ENCODE peak calls at places on chromosome 2, in ten cellular contexts. W, A, L, Q, R, N, T, Y, K and J are unnamed samples.

GRCh38 chr2:234879671-234880455 is 72.0 kb upstream of the SH3BP4 start:
- DNase-seq in Q (peak; percentile 41), W (no peak), A (peak; percentile 53), T (peak; percentile 97), Y (no peak), N (no peak), L (no peak), R (no peak), K (peak; percentile 25), J (no peak)

GRCh38 chr2:170235860-170236638 is 58.1 kb downstream of the MYO3B start:
- DNase-seq in Y (no peak), W (no peak), A (peak; percentile 61), Q (peak; percentile 60), N (no peak), K (no peak), R (no peak), L (no peak), T (peak; percentile 54), J (no peak)

GRCh38 chr2:222264791-222265320 is 33.9 kb downstream of the PAX3 start:
- DNase-seq in K (no peak), A (no peak), Q (no peak), T (no peak), Y (no peak), R (no peak), W (no peak), N (no peak), L (no peak), J (no peak)

GRCh38 chr2:218811382-218811781 is 20.2 kb downstream of the PRKAG3 start:
- DNase-seq in T (peak; percentile 52), Q (no peak), R (no peak), N (no peak), Y (no peak), W (no peak), L (no peak), A (no peak), K (no peak), J (no peak)

GRCh38 chr2:70381821-70382220 is 80.0 kb upstream of the FAM136A start:
- DNase-seq in K (no peak), Y (no peak), W (no peak), T (peak; percentile 45), A (peak; percentile 20), N (no peak), L (no peak), Q (no peak), R (peak; percentile 10), J (no peak)

GRCh38 chr2:233980955-233981555 is 63.9 kb downstream of the TRPM8 start:
- DNase-seq in T (no peak), W (no peak), R (no peak), Y (no peak), K (no peak), A (no peak), L (no peak), N (no peak), Q (no peak), J (no peak)

GRCh38 chr2:200797242-200797770 is 14.4 kb upstream of the BZW1 start:
- DNase-seq in R (no peak), T (peak; percentile 26), L (no peak), A (no peak), K (peak; percentile 48), Y (peak; percentile 33), W (no peak), N (no peak), Q (no peak), J (no peak)

GRCh38 chr2:203887680-203888079 is 20.1 kb downstream of the CTLA4 start:
- DNase-seq in R (no peak), Y (no peak), Q (no peak), K (no peak), T (no peak), W (no peak), A (no peak), L (no peak), N (no peak), J (no peak)

GRCh38 chr2:7083580-7084509 is 166.6 kb downstream of the RNF144A start:
- DNase-seq in R (no peak), T (peak; percentile 25), L (no peak), A (peak; percentile 64), N (no peak), W (no peak), Y (no peak), Q (peak; percentile 32), K (no peak), J (no peak)

GRCh38 chr2:236853558-236853957 is 232.1 kb upstream of the COPS8 start:
- DNase-seq in N (no peak), L (no peak), A (no peak), T (no peak), Q (no peak), W (no peak), R (no peak), K (no peak), Y (no peak), J (no peak)

GRCh38 chr2:34736482-34736881 is 1137.4 kb upstream of the FAM98A start:
- DNase-seq in K (no peak), Q (no peak), A (no peak), L (no peak), T (no peak), Y (no peak), W (no peak), N (no peak), R (no peak), J (no peak)

GRCh38 chr2:165691615-165692014 is 102.4 kb downstream of the GALNT3 start:
- DNase-seq in Y (no peak), A (no peak), Q (no peak), T (peak; percentile 31), K (no peak), R (no peak), N (no peak), W (no peak), L (peak; percentile 28), J (no peak)

GRCh38 chr2:241637233-241638062 is at the start of gene ATG4B:
- DNase-seq in Y (peak; percentile 88), R (peak; percentile 97), W (peak; percentile 44), T (peak; percentile 82), L (peak; percentile 87), N (peak; percentile 87), A (peak; percentile 92), Q (peak; percentile 78), K (peak; percentile 90), J (no peak)
- TF ChIP-seq POLR2A in Y (no peak), R (no peak), W (peak; percentile 92), T (peak; percentile 82), L (peak; percentile 20), N (peak; percentile 71), A (peak; percentile 80), Q (no peak), K (peak; percentile 40), J (no peak)

GRCh38 chr2:210363876-210364275 is 48.9 kb upstream of the MYL1 start:
- DNase-seq in L (no peak), K (no peak), Q (no peak), W (no peak), A (no peak), T (no peak), R (no peak), Y (no peak), N (no peak), J (no peak)

GRCh38 chr2:210360412-210360811 is 45.4 kb upstream of the MYL1 start:
- DNase-seq in T (no peak), Q (no peak), A (no peak), K (no peak), L (no peak), Y (no peak), R (no peak), W (no peak), N (no peak), J (no peak)

GRCh38 chr2:210366675-210367080 is 51.7 kb upstream of the MYL1 start:
- DNase-seq in N (no peak), T (no peak), L (no peak), W (no peak), K (no peak), A (no peak), Y (no peak), R (no peak), Q (no peak), J (no peak)

DNA sequence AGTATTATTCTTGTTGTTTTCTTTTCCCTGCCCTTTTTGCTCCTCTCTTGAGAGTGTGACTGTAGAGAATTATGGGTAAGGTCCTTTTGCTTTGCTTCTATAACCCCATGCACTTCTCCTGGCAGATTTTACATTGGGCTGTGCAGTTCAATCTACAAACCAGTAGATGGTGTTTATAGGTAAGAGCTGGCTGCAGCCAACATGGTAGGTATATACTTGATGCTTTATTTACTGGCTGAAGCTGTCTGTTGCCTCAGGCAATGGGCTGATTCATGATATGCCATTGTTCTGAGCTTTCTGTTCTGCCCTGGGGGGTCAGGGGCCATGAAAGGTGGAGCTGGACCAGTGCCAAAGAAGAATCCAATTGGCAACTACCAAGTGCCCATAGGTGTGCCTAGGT is 48.3 kb upstream of the MYL1 start:
- DNase-seq in T (no peak), N (no peak), L (no peak), A (peak; percentile 18), Y (no peak), K (no peak), R (no peak), W (no peak), Q (no peak), J (no peak)
- TF ChIP-seq CTCF in T (no peak), N (no peak), L (no peak), A (no peak), Y (no peak), K (no peak), R (no peak), W (peak; percentile 27), Q (peak; percentile 7), J (no peak)

GRCh38 chr2:205660521-205661124 is 21.7 kb upstream of the NRP2 start:
- DNase-seq in T (peak; percentile 98), A (peak; percentile 27), W (no peak), Y (no peak), K (no peak), R (no peak), L (no peak), Q (no peak), N (peak; percentile 13), J (no peak)
- H3K27ac ChIP-seq in T (peak overlapping the region; percentile 40), A (no peak overlapping the region), W (no peak overlapping the region), Y (no peak overlapping the region), K (no peak overlapping the region), R (no peak overlapping the region), L (no peak overlapping the region), Q (no peak overlapping the region), N (no peak overlapping the region), J (no peak overlapping the region)

GRCh38 chr2:55914786-55915185 is 8.8 kb downstream of the EFEMP1 start:
- DNase-seq in Q (no peak), Y (no peak), L (no peak), T (no peak), W (no peak), A (no peak), N (no peak), R (no peak), K (no peak), J (no peak)
- TF ChIP-seq POLR2A in Q (no peak), Y (no peak), L (no peak), T (no peak), W (no peak), A (no peak), N (no peak), R (no peak), K (no peak), J (no peak)